ENCODE peak calls at places on chromosomes 12 and 14, in four cellular contexts. K, Q, H and D are unnamed samples.
A peak's percentile ranks its signal among the peaks of the same experiment; 100 is the strongest.

GRCh38 chr12:6949063-6949594 is 2.0 kb upstream of the PTPN6 start:
- DNase-seq in H (no peak), Q (no peak), K (no peak), D (no peak)

GRCh38 chr12:106342397-106343212 is 14.9 kb upstream of the POLR3B start:
- DNase-seq in H (peak; percentile 86), K (peak; percentile 89), Q (peak; percentile 95), D (no peak)

GRCh38 chr14:19823765-19824164 is 20.2 kb downstream of the OR4N2 start:
- DNase-seq in K (no peak), Q (no peak), H (no peak), D (no peak)

GRCh38 chr12:57869919-57870318 is 23.4 kb upstream of the CTDSP2 start:
- DNase-seq in Q (no peak), K (no peak), H (no peak), D (no peak)

GRCh38 chr12:104410786-104411185 is 46.0 kb upstream of the CHST11 start:
- DNase-seq in H (no peak), K (no peak), Q (no peak), D (no peak)

GRCh38 chr14:77582511-77582910 is 33.9 kb downstream of the SPTLC2 start:
- DNase-seq in Q (no peak), H (no peak), K (no peak), D (no peak)

GRCh38 chr14:57656853-57657252 is 163.2 kb upstream of the CCDC198 start:
- DNase-seq in K (no peak), H (no peak), Q (no peak), D (no peak)

GRCh38 chr14:105439179-105439578 is 19.6 kb downstream of the MTA1 start:
- DNase-seq in K (no peak), H (no peak), Q (no peak), D (no peak)

GRCh38 chr14:31219169-31219568 is 11.6 kb upstream of the HECTD1 start:
- DNase-seq in Q (no peak), K (no peak), H (no peak), D (no peak)

GRCh38 chr12:52212701-52213540 is 20.1 kb upstream of the KRT7 start:
- DNase-seq in H (no peak), K (peak; percentile 4), Q (peak; percentile 81), D (no peak)

GRCh38 chr12:11675952-11676505 is 26.6 kb downstream of the ETV6 start:
- DNase-seq in K (no peak), H (no peak), Q (no peak), D (no peak)

GRCh38 chr12:115920395-115921183 is 356.9 kb downstream of the MED13L start:
- DNase-seq in K (no peak), Q (no peak), H (no peak), D (no peak)

GRCh38 chr12:117966511-117966910 is 2.3 kb downstream of the KSR2 start:
- DNase-seq in H (no peak), K (no peak), Q (peak; percentile 17), D (no peak)

GRCh38 chr12:49750027-49750977 is 8.9 kb downstream of the TMBIM6 start:
- DNase-seq in Q (peak; percentile 4), K (no peak), H (no peak), D (no peak)

GRCh38 chr12:95200128-95200973 is 16.9 kb downstream of the FGD6 start:
- DNase-seq in K (no peak), H (no peak), Q (no peak), D (no peak)

GRCh38 chr14:74955229-74955999 is at the start of gene PGF:
- DNase-seq in K (peak; percentile 76), H (peak; percentile 53), Q (no peak), D (no peak)

GRCh38 chr12:101680240-101680639 is 17.2 kb upstream of the CHPT1 start:
- DNase-seq in K (no peak), H (no peak), Q (no peak), D (no peak)

GRCh38 chr12:93742086-93742934 is 65.1 kb downstream of the CRADD start:
- DNase-seq in K (peak; percentile 85), Q (peak; percentile 93), H (peak; percentile 87), D (no peak)
- TF ChIP-seq CTCF in K (peak; percentile 33), Q (no peak), H (peak; percentile 65), D (peak; percentile 34)

DNA sequence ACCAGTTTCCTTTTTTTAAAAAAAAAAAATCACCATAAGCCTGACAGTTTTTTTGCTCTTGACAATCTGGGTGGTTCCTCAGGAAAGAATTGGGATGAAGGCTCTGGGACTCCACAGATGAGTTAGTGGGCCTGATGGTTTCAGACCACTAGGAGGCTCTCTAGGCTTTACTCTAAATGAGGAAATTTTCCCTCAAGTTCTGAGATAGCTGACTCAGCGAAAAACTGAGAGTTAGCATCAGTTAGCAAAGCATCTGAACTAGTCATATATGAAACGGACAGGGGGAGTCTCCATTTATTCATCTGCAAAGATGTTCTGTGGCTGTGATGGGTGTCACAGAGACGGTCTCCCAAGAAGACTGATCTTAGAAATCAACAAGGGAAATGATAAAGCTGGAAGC is 314.3 kb upstream of the OR4E1 start:
- DNase-seq in H (no peak), K (no peak), Q (no peak), D (peak; percentile 7)
- TF ChIP-seq CTCF in H (no peak), K (no peak), Q (no peak), D (peak; percentile 75)

DNA sequence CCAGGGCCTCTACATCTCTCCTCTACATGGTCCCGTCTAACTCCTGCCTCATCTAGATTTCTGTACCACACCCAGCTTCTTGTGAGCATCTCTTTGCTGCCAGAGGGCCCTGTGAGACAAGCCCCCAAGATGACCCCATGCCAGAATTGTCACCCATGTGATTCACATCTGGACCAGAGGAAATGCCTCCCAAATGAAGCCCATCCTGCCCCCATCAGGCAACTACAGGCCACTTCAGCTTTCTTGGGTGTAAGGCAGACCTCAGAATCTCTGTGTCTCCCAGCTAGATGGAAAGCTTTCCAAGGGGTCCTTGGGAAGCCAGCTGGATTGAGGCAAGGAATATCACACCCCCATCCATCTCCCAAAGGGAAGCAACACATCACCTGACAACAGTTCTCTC is 9.3 kb upstream of the OAS3 start:
- DNase-seq in K (no peak), Q (no peak), H (no peak), D (no peak)
- TF ChIP-seq CTCF in K (no peak), Q (no peak), H (no peak), D (no peak)

GRCh38 chr12:66149702-66150398 is 19.3 kb upstream of the LLPH start:
- DNase-seq in Q (no peak), K (peak; percentile 35), H (no peak), D (no peak)
- TF ChIP-seq CTCF in Q (no peak), K (no peak), H (no peak), D (peak; percentile 20)

GRCh38 chr12:64631197-64631596 is 20.9 kb downstream of the RASSF3 start:
- DNase-seq in H (no peak), Q (no peak), K (no peak), D (no peak)

GRCh38 chr12:64621257-64621942 is 11.1 kb downstream of the RASSF3 start:
- DNase-seq in K (no peak), Q (peak; percentile 45), H (peak; percentile 53), D (no peak)

GRCh38 chr12:64624035-64624434 is 13.7 kb downstream of the RASSF3 start:
- DNase-seq in H (no peak), Q (no peak), K (no peak), D (no peak)

GRCh38 chr12:64627781-64628180 is 17.5 kb downstream of the RASSF3 start:
- DNase-seq in Q (no peak), H (no peak), K (no peak), D (no peak)

GRCh38 chr12:64625243-64626077 is 15.2 kb downstream of the RASSF3 start:
- DNase-seq in Q (no peak), K (peak; percentile 81), H (peak; percentile 86), D (no peak)
- TF ChIP-seq CTCF in Q (no peak), K (no peak), H (no peak), D (no peak)

DNA sequence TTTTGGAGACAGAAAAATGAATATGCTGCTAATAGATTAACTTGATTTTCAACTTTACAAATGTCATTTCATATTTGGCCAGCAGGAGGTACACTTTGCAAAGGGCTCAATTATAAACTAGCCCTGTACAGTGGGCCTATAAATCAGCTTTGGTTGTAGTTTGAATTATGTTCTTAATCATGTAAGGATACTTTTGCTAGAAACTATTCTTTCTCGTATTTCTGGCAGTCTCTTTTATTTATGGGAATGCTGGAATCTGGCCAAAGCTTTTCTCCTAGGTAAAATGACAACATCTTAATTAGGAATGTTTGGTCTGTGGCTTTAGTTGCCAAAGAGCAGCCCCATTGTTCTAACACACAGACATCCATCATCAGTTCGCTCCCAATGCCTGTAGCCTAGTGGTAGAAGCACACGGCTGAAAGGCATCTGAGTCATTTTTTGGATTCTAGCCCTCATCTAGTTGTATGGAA is 1322.3 kb upstream of the SEL1L start:
- DNase-seq in Q (no peak), K (no peak), H (no peak), D (peak; percentile 87)
- TF ChIP-seq CTCF in Q (no peak), K (peak; percentile 39), H (no peak), D (peak; percentile 59)

DNA sequence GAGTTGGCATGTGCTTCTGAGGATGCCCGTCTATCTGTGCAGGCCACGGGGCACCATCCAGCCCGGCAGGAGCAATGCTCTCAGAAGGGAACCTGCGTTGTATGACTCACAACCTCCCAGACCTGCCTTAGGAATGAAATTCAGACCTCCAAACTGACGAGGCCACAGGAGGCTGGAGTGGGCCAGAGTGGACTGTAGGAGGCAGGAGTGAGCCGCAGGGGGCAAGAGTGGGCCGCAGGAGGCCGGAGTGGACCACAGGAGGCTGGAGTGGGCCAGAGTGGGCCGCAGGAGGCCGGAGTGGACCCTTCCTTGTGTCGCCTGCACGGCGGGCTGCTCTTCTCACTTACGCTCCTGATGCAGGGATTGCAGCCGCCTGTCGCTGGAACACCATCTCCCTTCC is 11.1 kb upstream of the FBRSL1 start:
- DNase-seq in K (no peak), Q (no peak), H (no peak), D (no peak)
- TF ChIP-seq CTCF in K (no peak), Q (no peak), H (no peak), D (peak; percentile 28)

DNA sequence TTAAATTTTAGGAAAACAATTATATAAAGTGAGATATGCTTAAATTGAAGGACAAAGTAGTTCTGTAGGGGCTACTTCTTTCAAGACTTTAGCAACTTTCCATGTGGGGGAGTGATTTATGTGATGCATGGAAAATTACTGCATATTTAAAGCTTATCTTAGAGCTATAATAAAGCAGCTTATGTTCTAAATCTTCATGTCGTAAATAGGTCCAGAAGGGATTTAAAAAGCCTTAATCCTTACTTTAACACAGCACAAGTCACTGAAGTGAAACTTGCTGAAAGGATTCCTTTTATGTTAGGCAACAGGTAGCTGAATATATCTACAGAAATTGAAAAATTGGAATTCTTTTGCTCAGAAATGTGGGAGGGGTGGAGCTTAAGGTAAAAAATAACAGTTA is 340.4 kb downstream of the NAV3 start:
- DNase-seq in Q (no peak), H (no peak), K (no peak), D (peak; percentile 92)
- TF ChIP-seq CTCF in Q (no peak), H (no peak), K (no peak), D (no peak)